ENCODE peak calls at places on chromosomes 5 and 9, in seven cellular contexts. X, U, P, M, V, J and T are unnamed samples.
A peak's percentile ranks its signal among the peaks of the same experiment; 100 is the strongest.

GRCh38 chr5:132821791-132822190 is 8.7 kb downstream of the SHROOM1 start:
- DNase-seq in J (no peak), U (peak; percentile 28), P (no peak), X (no peak), M (no peak), V (peak; percentile 34), T (no peak)

GRCh38 chr9:111036946-111037743 is 1.1 kb downstream of the LPAR1 start:
- DNase-seq in X (peak; percentile 66), J (no peak), V (no peak), U (peak; percentile 27), M (peak; percentile 7), P (no peak), T (no peak)

GRCh38 chr5:151382576-151382975 is 35.2 kb upstream of the SLC36A2 start:
- DNase-seq in X (no peak), P (no peak), M (no peak), J (no peak), U (no peak), V (no peak), T (no peak)

GRCh38 chr9:137295313-137296213 is 6.5 kb downstream of the NRARP start:
- DNase-seq in U (no peak), J (no peak), M (no peak), X (no peak), V (no peak), P (peak; percentile 96), T (no peak)

GRCh38 chr5:30505014-30505886 is 688.2 kb upstream of the CDH6 start:
- DNase-seq in P (no peak), U (peak; percentile 81), X (no peak), J (no peak), V (no peak), M (no peak), T (no peak)

GRCh38 chr5:34833991-34834793 is 4.8 kb upstream of the TTC23L start:
- DNase-seq in V (no peak), X (no peak), J (no peak), U (no peak), M (no peak), P (no peak), T (no peak)

GRCh38 chr5:170067152-170067551 is 38.5 kb upstream of the FOXI1 start:
- DNase-seq in V (no peak), P (peak; percentile 20), M (no peak), U (no peak), J (no peak), X (peak; percentile 14), T (no peak)

GRCh38 chr5:132202711-132203463 is 24.8 kb downstream of the P4HA2 start:
- DNase-seq in J (no peak), M (no peak), V (peak; percentile 20), U (no peak), X (peak; percentile 58), P (no peak), T (no peak)

GRCh38 chr5:158013939-158014338 is 155.0 kb upstream of the CLINT1 start:
- DNase-seq in J (no peak), U (no peak), V (no peak), X (peak; percentile 71), P (peak; percentile 44), M (no peak), T (no peak)

GRCh38 chr5:159749146-159749545 is 167.1 kb upstream of the ADRA1B start:
- DNase-seq in X (no peak), P (no peak), U (no peak), M (no peak), J (no peak), V (no peak), T (no peak)

GRCh38 chr9:127783111-127783621 is 2.7 kb upstream of the CDK9 start:
- DNase-seq in V (peak; percentile 89), J (peak; percentile 60), P (peak; percentile 66), M (no peak), X (no peak), U (no peak), T (peak; percentile 89)

GRCh38 chr9:136903041-136903554 is 16.8 kb downstream of the TRAF2 start:
- DNase-seq in V (no peak), P (no peak), J (no peak), M (no peak), X (no peak), U (no peak), T (no peak)

GRCh38 chr9:17160327-17160726 is 25.5 kb downstream of the CNTLN start:
- DNase-seq in M (no peak), P (no peak), V (no peak), U (no peak), X (no peak), J (no peak), T (no peak)

GRCh38 chr9:130260816-130261765 is 4.5 kb upstream of the HMCN2 start:
- DNase-seq in J (no peak), U (no peak), P (no peak), V (peak; percentile 68), X (no peak), M (no peak), T (peak; percentile 53)

GRCh38 chr5:102579379-102579778 is 80.6 kb upstream of the SLCO6A1 start:
- DNase-seq in P (no peak), U (no peak), M (no peak), X (no peak), V (no peak), J (no peak), T (no peak)

GRCh38 chr5:180670586-180671359 is 21.4 kb upstream of the FLT4 start:
- DNase-seq in X (peak; percentile 31), J (no peak), M (peak; percentile 42), V (no peak), P (peak; percentile 70), U (peak; percentile 33), T (no peak)

GRCh38 chr5:33364406-33364805 is 76.4 kb upstream of the TARS1 start:
- DNase-seq in U (no peak), P (no peak), X (no peak), J (no peak), V (no peak), M (no peak), T (no peak)

GRCh38 chr5:23026252-23027170 is 173.4 kb upstream of the CDH12 start:
- DNase-seq in M (no peak), P (no peak), U (peak; percentile 8), V (no peak), J (no peak), X (no peak), T (no peak)

GRCh38 chr9:105047652-105048031 is 119.7 kb upstream of the ABCA1 start:
- DNase-seq in J (no peak), P (no peak), V (no peak), M (no peak), U (no peak), X (no peak), T (no peak)

GRCh38 chr9:109498195-109499060 is at the start of gene PTPN3:
- DNase-seq in V (no peak), J (no peak), X (peak; percentile 39), M (no peak), P (peak; percentile 55), U (no peak), T (no peak)

GRCh38 chr5:150409638-150410523 is 2.8 kb downstream of the CD74 start:
- DNase-seq in X (peak; percentile 86), P (peak; percentile 63), M (peak; percentile 81), V (no peak), U (peak; percentile 85), J (no peak), T (peak; percentile 90)

GRCh38 chr9:3398232-3398648 is 127.6 kb downstream of the RFX3 start:
- DNase-seq in M (no peak), J (no peak), X (no peak), V (no peak), U (no peak), P (no peak), T (no peak)

GRCh38 chr5:142841511-142842255 is 71.5 kb downstream of the ARHGAP26 start:
- DNase-seq in U (no peak), P (no peak), V (no peak), X (peak; percentile 49), J (no peak), M (no peak), T (peak; percentile 85)

GRCh38 chr5:130135506-130135905 is 231.2 kb downstream of the CHSY3 start:
- DNase-seq in X (no peak), M (no peak), U (peak; percentile 59), V (no peak), P (no peak), J (no peak), T (no peak)

GRCh38 chr5:121273818-121274433 is 577.8 kb upstream of the FTMT start:
- DNase-seq in J (no peak), V (no peak), M (peak; percentile 74), P (no peak), X (peak; percentile 11), U (peak; percentile 95), T (no peak)

GRCh38 chr5:71475788-71476384 is 20.4 kb downstream of the BDP1 start:
- DNase-seq in P (peak; percentile 52), J (no peak), V (no peak), U (peak; percentile 32), X (peak; percentile 35), M (no peak), T (no peak)

GRCh38 chr5:52994266-52994665 is 5.1 kb downstream of the ITGA2 start:
- DNase-seq in J (no peak), V (no peak), U (no peak), X (no peak), P (no peak), M (no peak), T (no peak)

GRCh38 chr5:146860213-146860891 is 18.2 kb downstream of the PPP2R2B start:
- DNase-seq in V (no peak), U (no peak), P (no peak), M (no peak), X (peak; percentile 9), J (no peak), T (no peak)

GRCh38 chr9:125749951-125750655 is 2.9 kb downstream of the PBX3 start:
- DNase-seq in X (no peak), V (no peak), M (no peak), U (no peak), P (no peak), J (no peak), T (no peak)

GRCh38 chr9:136952876-136953770 is 1.1 kb downstream of the LCN12 start:
- DNase-seq in X (peak; percentile 33), U (no peak), M (no peak), J (no peak), P (no peak), V (no peak), T (no peak)

GRCh38 chr9:137467896-137468295 is 8.8 kb upstream of the NSMF start:
- DNase-seq in X (no peak), U (no peak), M (no peak), V (no peak), P (no peak), J (no peak), T (peak; percentile 35)

GRCh38 chr9:127130661-127131538 is 8.5 kb upstream of the ANGPTL2 start:
- DNase-seq in X (peak; percentile 60), J (no peak), V (peak; percentile 83), P (no peak), U (no peak), M (no peak), T (peak; percentile 73)

GRCh38 chr9:134773842-134774241 is 106.8 kb upstream of the FCN2 start:
- DNase-seq in M (no peak), P (no peak), J (no peak), V (no peak), X (no peak), U (no peak), T (no peak)

GRCh38 chr9:110578575-110578895 is 1.0 kb downstream of the SVEP1 start:
- DNase-seq in M (no peak), P (no peak), X (no peak), V (no peak), U (no peak), J (no peak), T (no peak)

GRCh38 chr5:88885043-88885442 is 2.1 kb upstream of the MEF2C start:
- DNase-seq in U (no peak), V (no peak), J (no peak), P (no peak), M (no peak), X (no peak), T (no peak)

GRCh38 chr5:151278845-151279244 is 24.7 kb downstream of the SLC36A3 start:
- DNase-seq in U (no peak), V (no peak), P (no peak), M (no peak), J (no peak), X (no peak), T (no peak)